ENCODE peak calls at places on chromosomes 6 and 20, in five cellular contexts. E, M, G, X and P are unnamed samples.

GRCh38 chr6:5619249-5619648 is 357.9 kb downstream of the FARS2 start:
- DNase-seq in E (no peak), X (peak), G (no peak), M (peak), P (no peak)

GRCh38 chr6:166543603-166544293 is 42.7 kb downstream of the RAMACL start:
- DNase-seq in X (no peak), M (no peak), G (no peak), E (no peak), P (no peak)

GRCh38 chr6:143594647-143595046 is 83.1 kb upstream of the PHACTR2 start:
- DNase-seq in M (no peak), X (no peak), G (no peak), E (peak), P (no peak)

GRCh38 chr20:48606117-48606840 is 221.5 kb downstream of the PREX1 start:
- DNase-seq in M (no peak), E (no peak), X (peak), G (no peak), P (no peak)

GRCh38 chr6:156350337-156350736 is 426.8 kb upstream of the ARID1B start:
- DNase-seq in X (no peak), M (no peak), G (no peak), E (no peak), P (no peak)

GRCh38 chr20:63898882-63899558 is 4.1 kb downstream of the DNAJC5 start:
- DNase-seq in X (no peak), G (no peak), M (no peak), E (no peak), P (no peak)

GRCh38 chr6:121093928-121094327 is 240.4 kb downstream of the TBC1D32 start:
- DNase-seq in E (no peak), G (no peak), M (no peak), X (no peak), P (no peak)

GRCh38 chr20:34312024-34312460 is 8.9 kb upstream of the AHCY start:
- DNase-seq in X (no peak), E (no peak), G (peak), M (no peak), P (no peak)

GRCh38 chr6:4936681-4937041 is 67.2 kb downstream of the RPP40 start:
- DNase-seq in G (peak), X (no peak), E (no peak), M (no peak), P (no peak)

GRCh38 chr6:129494586-129494985 is 215.4 kb downstream of the ARHGAP18 start:
- DNase-seq in X (no peak), E (no peak), G (no peak), M (no peak), P (no peak)

GRCh38 chr6:129938242-129939020 is 77.3 kb upstream of the TMEM244 start:
- DNase-seq in M (no peak), X (no peak), G (no peak), E (no peak), P (no peak)

GRCh38 chr6:169224185-169224695 is 29.4 kb downstream of the THBS2 start:
- DNase-seq in G (no peak), M (no peak), E (no peak), X (no peak), P (no peak)

GRCh38 chr20:59004493-59004762 is 2.6 kb downstream of the CTSZ start:
- DNase-seq in X (peak), G (no peak), M (peak), E (no peak), P (no peak)

GRCh38 chr6:89413006-89413400 is 930 bp upstream of the RRAGD start:
- DNase-seq in X (no peak), G (no peak), E (peak), M (no peak), P (peak)

GRCh38 chr20:59583428-59584277 is 20.7 kb upstream of the PHACTR3 start:
- DNase-seq in E (peak), X (no peak), M (no peak), G (no peak), P (no peak)

GRCh38 chr20:54515788-54516324 is 40.5 kb downstream of the DOK5 start:
- DNase-seq in E (no peak), M (no peak), G (no peak), X (no peak), P (no peak)

GRCh38 chr6:138222901-138223546 is 4.7 kb upstream of the PBOV1 start:
- DNase-seq in M (no peak), X (no peak), E (no peak), G (no peak), P (no peak)

GRCh38 chr6:85321926-85322325 is 128.0 kb upstream of the NT5E start:
- DNase-seq in X (no peak), E (no peak), G (no peak), M (no peak), P (no peak)

GRCh38 chr6:38095054-38095453 is 275.5 kb downstream of the ZFAND3 start:
- DNase-seq in X (no peak), G (no peak), E (no peak), M (no peak), P (no peak)

GRCh38 chr6:53359843-53360834 is 11.4 kb upstream of the ELOVL5 start:
- DNase-seq in M (peak), G (peak), X (no peak), E (no peak), P (peak)

GRCh38 chr6:82877213-82878195 is 188.1 kb downstream of the UBE3D start:
- DNase-seq in M (no peak), E (no peak), G (no peak), X (no peak), P (no peak)

GRCh38 chr6:22248513-22249308 is 48.1 kb downstream of the PRL start:
- DNase-seq in E (peak), M (no peak), G (peak), X (no peak), P (no peak)

GRCh38 chr20:62003567-62004405 is 61.9 kb downstream of the TAF4 start:
- DNase-seq in X (no peak), G (no peak), E (no peak), M (no peak), P (no peak)

GRCh38 chr6:145887969-145888368 is 73.4 kb upstream of the FBXO30 start:
- DNase-seq in X (no peak), E (no peak), G (peak), M (peak), P (peak)

GRCh38 chr6:151325075-151326050 is 66.0 kb downstream of the ZBTB2 start:
- DNase-seq in M (no peak), X (peak), E (peak), G (peak), P (peak)

GRCh38 chr6:73636048-73636447 is 17.7 kb downstream of the SLC17A5 start:
- DNase-seq in X (no peak), G (no peak), E (no peak), M (no peak), P (no peak)

GRCh38 chr6:2651536-2651935 is 99.2 kb downstream of the MYLK4 start:
- DNase-seq in M (no peak), X (no peak), E (no peak), G (no peak), P (no peak)